ENCODE peak calls at places on chromosomes 13 and 19, in ten cellular contexts. J is transverse colon, U is WERI-Rb-1, C is NB4, S is HCT116, W is GM23338, O is cardiac fibroblast, X is H1, P is nephron progenitor cell, H is stomach. T is an unnamed sample.

GRCh38 chr19:40214936-40215335 is 3.2 kb downstream of the TTC9B start:
- DNase-seq in J (no peak), U (no peak), C (no peak), S (no peak), W (no peak), O (no peak), X (no peak), P (no peak), H (no peak), T (no peak)

GRCh38 chr13:28044608-28045007 is 55.8 kb downstream of the FLT3 start:
- DNase-seq in J (no peak), U (no peak), C (no peak), S (no peak), W (no peak), O (no peak), X (no peak), P (no peak), H (no peak), T (peak)

GRCh38 chr13:31090921-31091624 is 70.6 kb downstream of the HSPH1 start:
- DNase-seq in J (no peak), U (no peak), C (no peak), S (no peak), W (no peak), O (peak), X (no peak), P (no peak), H (no peak), T (no peak)

GRCh38 chr19:41687419-41687818 is 651 bp downstream of the CEACAM7 start:
- DNase-seq in J (no peak), U (no peak), C (no peak), S (no peak), W (no peak), O (no peak), X (no peak), P (no peak), H (no peak), T (no peak)

GRCh38 chr19:58563034-58563573 is 4.7 kb upstream of the UBE2M start:
- DNase-seq in J (no peak), U (peak), C (no peak), S (no peak), W (peak), O (peak), X (no peak), P (no peak), H (peak), T (no peak)

GRCh38 chr13:50422181-50423148 is 407.2 kb downstream of the KCNRG start:
- DNase-seq in J (no peak), U (no peak), C (no peak), S (no peak), W (no peak), O (no peak), X (no peak), P (no peak), H (no peak), T (no peak)

GRCh38 chr19:55285225-55285890 is 1.6 kb downstream of the BRSK1 start:
- DNase-seq in J (no peak), U (no peak), C (no peak), S (no peak), W (peak), O (no peak), X (no peak), P (no peak), H (no peak), T (no peak)

GRCh38 chr13:114063545-114064515 is 68.6 kb downstream of the RASA3 start:
- DNase-seq in J (peak), U (no peak), C (peak), S (no peak), W (no peak), O (peak), X (no peak), P (no peak), H (peak), T (peak)

GRCh38 chr13:30870916-30871712 is 35.0 kb upstream of the MEDAG start:
- DNase-seq in J (no peak), U (no peak), C (no peak), S (no peak), W (peak), O (no peak), X (no peak), P (no peak), H (no peak), T (no peak)

GRCh38 chr19:9934132-9934950 is 2.0 kb downstream of the OLFM2 start:
- DNase-seq in J (peak), U (peak), C (peak), S (peak), W (peak), O (peak), X (peak), P (peak), H (peak), T (peak)

GRCh38 chr19:42207767-42208259 is 9.7 kb downstream of the DEDD2 start:
- DNase-seq in J (no peak), U (no peak), C (peak), S (no peak), W (no peak), O (peak), X (no peak), P (no peak), H (peak), T (peak)

GRCh38 chr13:26562538-26562890 is 5.0 kb downstream of the WASF3 start:
- DNase-seq in J (no peak), U (no peak), C (no peak), S (no peak), W (no peak), O (no peak), X (no peak), P (no peak), H (no peak), T (peak)

GRCh38 chr19:898663-899062 is 5.4 kb downstream of the RNU6-9 start:
- DNase-seq in J (no peak), U (no peak), C (no peak), S (no peak), W (peak), O (no peak), X (no peak), P (peak), H (no peak), T (no peak)

GRCh38 chr13:44474122-44474910 is 100.7 kb downstream of the SERP2 start:
- DNase-seq in J (no peak), U (no peak), C (no peak), S (peak), W (peak), O (peak), X (no peak), P (no peak), H (no peak), T (no peak)

GRCh38 chr13:44465318-44465717 is 91.7 kb downstream of the SERP2 start:
- DNase-seq in J (no peak), U (no peak), C (no peak), S (no peak), W (no peak), O (peak), X (no peak), P (no peak), H (no peak), T (no peak)

GRCh38 chr13:44471686-44472085 is 98.1 kb downstream of the SERP2 start:
- DNase-seq in J (no peak), U (no peak), C (no peak), S (no peak), W (no peak), O (peak), X (no peak), P (no peak), H (no peak), T (peak)

GRCh38 chr13:44470623-44471562 is 97.3 kb downstream of the SERP2 start:
- DNase-seq in J (no peak), U (no peak), C (peak), S (peak), W (peak), O (peak), X (no peak), P (no peak), H (no peak), T (no peak)
- TF ChIP-seq CTCF in J (peak), U (peak), C (peak), S (peak), W (peak), O (peak), X (peak), P (peak), H (peak), T (peak)

DNA sequence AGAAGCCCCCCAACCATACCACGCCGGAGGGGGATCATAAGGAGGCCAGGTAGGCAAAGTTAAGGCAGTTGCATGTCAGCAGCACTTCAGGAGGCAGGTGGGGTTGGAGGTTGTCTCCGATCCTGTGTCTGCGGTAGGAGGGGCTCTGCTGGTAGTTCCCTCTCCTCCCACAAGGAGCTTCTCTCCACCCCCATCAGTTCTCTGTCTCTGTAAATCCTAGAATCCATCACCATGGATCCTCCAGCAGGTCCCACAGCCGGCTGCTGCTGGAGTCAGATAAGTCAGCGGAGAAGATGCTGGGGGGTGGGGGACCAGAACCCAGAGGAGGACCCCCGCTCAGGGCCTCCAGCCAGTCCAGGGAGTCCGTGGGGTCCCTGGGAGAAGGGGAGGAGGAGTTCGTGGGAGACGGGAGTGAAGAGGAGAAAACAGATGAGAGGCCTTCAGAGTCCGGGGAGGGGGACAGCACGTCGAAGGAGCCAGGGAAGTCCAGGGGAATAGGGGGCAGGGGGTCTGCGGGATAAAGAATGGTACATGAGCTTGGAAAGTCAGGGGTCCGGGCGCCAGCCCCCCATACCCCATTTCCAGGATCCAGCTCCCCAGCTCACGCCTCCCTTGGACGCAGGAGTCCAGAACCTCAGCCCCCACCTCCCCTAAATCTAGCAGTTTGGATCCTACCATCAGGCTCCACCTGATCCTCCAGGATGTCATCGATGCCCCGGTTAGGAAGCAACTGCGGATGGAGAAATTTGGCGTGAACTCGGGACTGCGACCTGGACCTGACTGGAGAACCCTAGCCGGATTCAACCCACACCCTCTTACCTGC is 6.3 kb downstream of the MAMSTR start:
- DNase-seq in J (no peak), U (peak), C (peak), S (no peak), W (peak), O (peak), X (no peak), P (peak), H (no peak), T (no peak)
- TF ChIP-seq CTCF in J (no peak), U (no peak), C (peak), S (peak), W (peak), O (peak), X (peak), P (peak), H (no peak), T (peak)

DNA sequence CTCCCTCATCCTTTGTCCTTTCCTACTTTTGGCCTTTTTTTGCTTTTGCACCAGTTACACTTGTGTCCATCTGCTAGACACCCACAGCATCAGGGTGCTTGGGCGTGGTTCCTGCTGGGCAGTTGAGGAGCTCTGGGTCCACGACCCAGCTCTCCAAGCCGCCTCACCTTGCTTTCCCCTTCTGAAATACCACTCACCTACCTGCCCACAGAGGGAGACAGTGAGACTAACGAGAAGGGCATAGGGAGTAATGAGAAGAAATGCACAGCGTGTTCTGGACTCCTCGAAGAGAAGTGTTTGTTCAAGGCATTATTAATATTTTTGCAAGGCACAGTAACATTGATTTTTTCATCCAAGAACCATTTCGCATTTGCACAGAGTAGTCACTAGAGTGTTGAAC is 92.9 kb downstream of the DNAJC15 start:
- DNase-seq in J (no peak), U (no peak), C (no peak), S (no peak), W (peak), O (no peak), X (no peak), P (no peak), H (no peak), T (no peak)
- TF ChIP-seq CTCF in J (no peak), U (no peak), C (no peak), S (peak), W (peak), O (no peak), X (peak), P (no peak), H (no peak), T (peak)

GRCh38 chr19:29593869-29594268 is 12.2 kb upstream of the POP4 start:
- DNase-seq in J (no peak), U (no peak), C (no peak), S (no peak), W (no peak), O (no peak), X (no peak), P (no peak), H (no peak), T (no peak)

GRCh38 chr19:29590278-29590677 is 15.8 kb upstream of the POP4 start:
- DNase-seq in J (no peak), U (no peak), C (no peak), S (no peak), W (peak), O (no peak), X (no peak), P (no peak), H (no peak), T (no peak)

GRCh38 chr19:29587518-29587986 is 18.5 kb upstream of the POP4 start:
- DNase-seq in J (peak), U (no peak), C (peak), S (no peak), W (no peak), O (peak), X (no peak), P (no peak), H (no peak), T (peak)

GRCh38 chr19:29588095-29588494 is 18.0 kb upstream of the POP4 start:
- DNase-seq in J (no peak), U (no peak), C (no peak), S (no peak), W (no peak), O (no peak), X (no peak), P (no peak), H (no peak), T (no peak)

DNA sequence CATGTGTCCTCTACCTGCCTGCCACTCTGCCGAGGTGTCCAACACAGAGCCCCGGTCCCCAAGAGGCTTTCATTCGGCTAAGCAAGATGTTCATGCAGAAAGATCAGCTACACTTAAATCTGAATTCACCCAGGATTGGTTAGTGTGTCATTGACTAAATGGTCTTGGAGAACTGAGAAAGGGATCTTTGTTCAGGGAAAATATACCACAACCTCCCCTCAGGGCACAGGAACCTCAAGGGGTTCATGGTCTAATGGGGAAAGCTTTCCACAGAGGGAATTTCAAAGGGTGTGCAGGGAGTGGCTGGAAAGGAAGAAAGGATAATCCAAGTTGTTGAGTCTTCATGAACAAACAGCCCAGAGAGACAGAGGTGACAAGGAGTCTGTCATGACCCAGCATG is 14.4 kb upstream of the POP4 start:
- DNase-seq in J (no peak), U (no peak), C (no peak), S (no peak), W (no peak), O (no peak), X (no peak), P (no peak), H (no peak), T (no peak)
- TF ChIP-seq CTCF in J (no peak), U (no peak), C (no peak), S (no peak), W (no peak), O (no peak), X (no peak), P (no peak), H (no peak), T (no peak)

T was measured in HFFc6.